ENCODE peak calls at places on chromosomes 3 and 15, in ten cellular contexts. One of them, this sample, is unnamed.

GRCh38 chr3:149450281-149450680 is 24.2 kb upstream of the TM4SF4 start:
- DNase-seq in NCI-H1694 treated with DMSO at 0.1 percent for 48 hours: no peak
- DNase-seq in RPMI8226: no peak
- DNase-seq in activated CD4-positive, alpha-beta T cell treated with anti-CD3 and anti-CD28 coated beads, Interleukin-2, amount 50 U/mL, for 1 hour: no peak
- DNase-seq in astrocyte of the spinal cord: no peak
- DNase-seq in choroid plexus epithelial cell: peak; percentile 52
- DNase-seq in myocyte: peak; percentile 85
- DNase-seq in GM13976: no peak
- DNase-seq in cardiac septum: no peak
- DNase-seq in CD8-positive, alpha-beta T cell: no peak
- DNase-seq in this sample: peak; percentile 10

GRCh38 chr3:41961061-41961749 is 698 bp downstream of the ULK4 start:
- DNase-seq in NCI-H1694 treated with DMSO at 0.1 percent for 48 hours: no peak
- DNase-seq in RPMI8226: peak; percentile 64
- DNase-seq in activated CD4-positive, alpha-beta T cell treated with anti-CD3 and anti-CD28 coated beads, Interleukin-2, amount 50 U/mL, for 1 hour: peak; percentile 61
- DNase-seq in astrocyte of the spinal cord: peak; percentile 72
- DNase-seq in choroid plexus epithelial cell: peak; percentile 81
- DNase-seq in myocyte: peak; percentile 63
- DNase-seq in GM13976: peak; percentile 55
- DNase-seq in cardiac septum: peak; percentile 77
- DNase-seq in CD8-positive, alpha-beta T cell: peak; percentile 57
- DNase-seq in this sample: peak; percentile 82

GRCh38 chr3:57082481-57082880 is 22.0 kb downstream of the SPATA12 start:
- DNase-seq in NCI-H1694 treated with DMSO at 0.1 percent for 48 hours: no peak
- DNase-seq in RPMI8226: no peak
- DNase-seq in activated CD4-positive, alpha-beta T cell treated with anti-CD3 and anti-CD28 coated beads, Interleukin-2, amount 50 U/mL, for 1 hour: no peak
- DNase-seq in astrocyte of the spinal cord: no peak
- DNase-seq in choroid plexus epithelial cell: no peak
- DNase-seq in myocyte: no peak
- DNase-seq in GM13976: no peak
- DNase-seq in cardiac septum: no peak
- DNase-seq in CD8-positive, alpha-beta T cell: no peak
- DNase-seq in this sample: no peak

GRCh38 chr3:190826018-190826417 is 36.5 kb downstream of the GMNC start:
- DNase-seq in NCI-H1694 treated with DMSO at 0.1 percent for 48 hours: no peak
- DNase-seq in RPMI8226: no peak
- DNase-seq in activated CD4-positive, alpha-beta T cell treated with anti-CD3 and anti-CD28 coated beads, Interleukin-2, amount 50 U/mL, for 1 hour: no peak
- DNase-seq in astrocyte of the spinal cord: peak; percentile 40
- DNase-seq in choroid plexus epithelial cell: peak; percentile 26
- DNase-seq in myocyte: no peak
- DNase-seq in GM13976: no peak
- DNase-seq in cardiac septum: no peak
- DNase-seq in CD8-positive, alpha-beta T cell: no peak
- DNase-seq in this sample: no peak

GRCh38 chr15:34584321-34584668 is 844 bp upstream of the GOLGA8B start:
- DNase-seq in NCI-H1694 treated with DMSO at 0.1 percent for 48 hours: no peak
- DNase-seq in RPMI8226: no peak
- DNase-seq in activated CD4-positive, alpha-beta T cell treated with anti-CD3 and anti-CD28 coated beads, Interleukin-2, amount 50 U/mL, for 1 hour: no peak
- DNase-seq in astrocyte of the spinal cord: no peak
- DNase-seq in choroid plexus epithelial cell: no peak
- DNase-seq in myocyte: no peak
- DNase-seq in GM13976: peak; percentile 34
- DNase-seq in cardiac septum: no peak
- DNase-seq in CD8-positive, alpha-beta T cell: no peak
- DNase-seq in this sample: no peak

GRCh38 chr15:31397851-31398661 is 71.4 kb downstream of the KLF13 start:
- DNase-seq in NCI-H1694 treated with DMSO at 0.1 percent for 48 hours: no peak
- DNase-seq in RPMI8226: no peak
- DNase-seq in activated CD4-positive, alpha-beta T cell treated with anti-CD3 and anti-CD28 coated beads, Interleukin-2, amount 50 U/mL, for 1 hour: no peak
- DNase-seq in astrocyte of the spinal cord: no peak
- DNase-seq in choroid plexus epithelial cell: no peak
- DNase-seq in myocyte: peak; percentile 79
- DNase-seq in GM13976: peak; percentile 20
- DNase-seq in cardiac septum: no peak
- DNase-seq in CD8-positive, alpha-beta T cell: no peak
- DNase-seq in this sample: no peak

GRCh38 chr3:156256256-156256655 is 135.9 kb downstream of the KCNAB1 start:
- DNase-seq in NCI-H1694 treated with DMSO at 0.1 percent for 48 hours: no peak
- DNase-seq in RPMI8226: no peak
- DNase-seq in activated CD4-positive, alpha-beta T cell treated with anti-CD3 and anti-CD28 coated beads, Interleukin-2, amount 50 U/mL, for 1 hour: no peak
- DNase-seq in astrocyte of the spinal cord: no peak
- DNase-seq in choroid plexus epithelial cell: no peak
- DNase-seq in myocyte: no peak
- DNase-seq in GM13976: no peak
- DNase-seq in cardiac septum: no peak
- DNase-seq in CD8-positive, alpha-beta T cell: no peak
- DNase-seq in this sample: peak; percentile 26

GRCh38 chr15:90955911-90956310 is 1.2 kb downstream of the RCCD1 start:
- DNase-seq in NCI-H1694 treated with DMSO at 0.1 percent for 48 hours: peak; percentile 24
- DNase-seq in RPMI8226: peak; percentile 84
- DNase-seq in activated CD4-positive, alpha-beta T cell treated with anti-CD3 and anti-CD28 coated beads, Interleukin-2, amount 50 U/mL, for 1 hour: no peak
- DNase-seq in astrocyte of the spinal cord: no peak
- DNase-seq in choroid plexus epithelial cell: no peak
- DNase-seq in myocyte: no peak
- DNase-seq in GM13976: peak; percentile 27
- DNase-seq in cardiac septum: peak; percentile 69
- DNase-seq in CD8-positive, alpha-beta T cell: no peak
- DNase-seq in this sample: no peak

GRCh38 chr15:85764649-85765277 is 30.0 kb downstream of the KLHL25 start:
- DNase-seq in NCI-H1694 treated with DMSO at 0.1 percent for 48 hours: no peak
- DNase-seq in RPMI8226: no peak
- DNase-seq in activated CD4-positive, alpha-beta T cell treated with anti-CD3 and anti-CD28 coated beads, Interleukin-2, amount 50 U/mL, for 1 hour: no peak
- DNase-seq in astrocyte of the spinal cord: no peak
- DNase-seq in choroid plexus epithelial cell: peak; percentile 46
- DNase-seq in myocyte: peak; percentile 64
- DNase-seq in GM13976: no peak
- DNase-seq in cardiac septum: no peak
- DNase-seq in CD8-positive, alpha-beta T cell: no peak
- DNase-seq in this sample: no peak

GRCh38 chr15:71276355-71276665 is 161.0 kb downstream of the THSD4 start:
- DNase-seq in NCI-H1694 treated with DMSO at 0.1 percent for 48 hours: no peak
- DNase-seq in RPMI8226: no peak
- DNase-seq in activated CD4-positive, alpha-beta T cell treated with anti-CD3 and anti-CD28 coated beads, Interleukin-2, amount 50 U/mL, for 1 hour: no peak
- DNase-seq in astrocyte of the spinal cord: no peak
- DNase-seq in choroid plexus epithelial cell: no peak
- DNase-seq in myocyte: no peak
- DNase-seq in GM13976: no peak
- DNase-seq in cardiac septum: no peak
- DNase-seq in CD8-positive, alpha-beta T cell: no peak
- DNase-seq in this sample: no peak